ENCODE peak calls at places on chromosome 11, in nine cellular contexts. One of them, this sample, is unnamed.
A peak's percentile ranks its signal among the peaks of the same experiment; 100 is the strongest.

GRCh38 chr11:17989306-17989705 is 23.5 kb downstream of the SERGEF start:
- DNase-seq in heart right ventricle: no peak
- DNase-seq in coronary artery: no peak
- DNase-seq in OCI-LY7: no peak
- DNase-seq in body of pancreas: no peak
- DNase-seq in mammary epithelial cell: no peak
- DNase-seq in astrocyte of the spinal cord: no peak
- DNase-seq in fibroblast of lung: no peak
- DNase-seq in IMR-90: no peak
- DNase-seq in this sample: no peak

GRCh38 chr11:65891180-65892136 is 985 bp downstream of the CCDC85B start:
- DNase-seq in heart right ventricle: peak; percentile 85
- DNase-seq in coronary artery: peak; percentile 84
- DNase-seq in OCI-LY7: peak; percentile 83
- DNase-seq in body of pancreas: no peak
- DNase-seq in mammary epithelial cell: no peak
- DNase-seq in astrocyte of the spinal cord: peak; percentile 37
- DNase-seq in fibroblast of lung: no peak
- DNase-seq in IMR-90: no peak
- DNase-seq in this sample: no peak

GRCh38 chr11:116505466-116506247 is 267.1 kb downstream of the BUD13 start:
- DNase-seq in heart right ventricle: no peak
- DNase-seq in coronary artery: peak; percentile 45
- DNase-seq in OCI-LY7: no peak
- DNase-seq in body of pancreas: no peak
- DNase-seq in mammary epithelial cell: no peak
- DNase-seq in astrocyte of the spinal cord: no peak
- DNase-seq in fibroblast of lung: no peak
- DNase-seq in IMR-90: no peak
- DNase-seq in this sample: no peak

GRCh38 chr11:15665368-15665871 is 550.7 kb downstream of the INSC start:
- DNase-seq in heart right ventricle: no peak
- DNase-seq in coronary artery: no peak
- DNase-seq in OCI-LY7: no peak
- DNase-seq in body of pancreas: no peak
- DNase-seq in mammary epithelial cell: peak; percentile 55
- DNase-seq in astrocyte of the spinal cord: no peak
- DNase-seq in fibroblast of lung: peak; percentile 87
- DNase-seq in IMR-90: peak; percentile 72
- DNase-seq in this sample: peak; percentile 61

GRCh38 chr11:119062779-119063178 is 4.8 kb upstream of the VPS11 start:
- DNase-seq in heart right ventricle: peak; percentile 31
- DNase-seq in coronary artery: no peak
- DNase-seq in OCI-LY7: no peak
- DNase-seq in body of pancreas: peak; percentile 63
- DNase-seq in mammary epithelial cell: peak; percentile 43
- DNase-seq in astrocyte of the spinal cord: peak; percentile 23
- DNase-seq in fibroblast of lung: peak; percentile 52
- DNase-seq in IMR-90: peak; percentile 69
- DNase-seq in this sample: no peak

GRCh38 chr11:111926505-111927391 is 8.0 kb downstream of the C11orf52 start:
- DNase-seq in heart right ventricle: peak; percentile 96
- DNase-seq in coronary artery: peak; percentile 98
- DNase-seq in OCI-LY7: peak; percentile 97
- DNase-seq in body of pancreas: peak; percentile 99
- DNase-seq in mammary epithelial cell: peak; percentile 94
- DNase-seq in astrocyte of the spinal cord: peak; percentile 98
- DNase-seq in fibroblast of lung: peak; percentile 96
- DNase-seq in IMR-90: peak; percentile 96
- DNase-seq in this sample: peak; percentile 88

GRCh38 chr11:32420937-32421532 is 14.3 kb downstream of the WT1 start:
- DNase-seq in heart right ventricle: peak; percentile 68
- DNase-seq in coronary artery: no peak
- DNase-seq in OCI-LY7: peak; percentile 4
- DNase-seq in body of pancreas: no peak
- DNase-seq in mammary epithelial cell: peak; percentile 43
- DNase-seq in astrocyte of the spinal cord: no peak
- DNase-seq in fibroblast of lung: peak; percentile 11
- DNase-seq in IMR-90: no peak
- DNase-seq in this sample: no peak

GRCh38 chr11:1219836-1220810 is 2.7 kb upstream of the MUC5B start:
- DNase-seq in heart right ventricle: no peak
- DNase-seq in coronary artery: no peak
- DNase-seq in OCI-LY7: no peak
- DNase-seq in body of pancreas: no peak
- DNase-seq in mammary epithelial cell: no peak
- DNase-seq in astrocyte of the spinal cord: no peak
- DNase-seq in fibroblast of lung: no peak
- DNase-seq in IMR-90: no peak
- DNase-seq in this sample: no peak

GRCh38 chr11:119422505-119423416 is at the start of gene THY1:
- DNase-seq in heart right ventricle: peak; percentile 30
- DNase-seq in coronary artery: no peak
- DNase-seq in OCI-LY7: no peak
- DNase-seq in body of pancreas: no peak
- DNase-seq in mammary epithelial cell: no peak
- DNase-seq in astrocyte of the spinal cord: peak; percentile 39
- DNase-seq in fibroblast of lung: peak; percentile 67
- DNase-seq in IMR-90: peak; percentile 64
- DNase-seq in this sample: no peak

GRCh38 chr11:78256962-78257361 is 68.2 kb downstream of the USP35 start:
- DNase-seq in heart right ventricle: peak; percentile 84
- DNase-seq in coronary artery: peak; percentile 89
- DNase-seq in OCI-LY7: no peak
- DNase-seq in body of pancreas: peak; percentile 88
- DNase-seq in mammary epithelial cell: no peak
- DNase-seq in astrocyte of the spinal cord: peak; percentile 71
- DNase-seq in fibroblast of lung: peak; percentile 93
- DNase-seq in IMR-90: peak; percentile 92
- DNase-seq in this sample: no peak

GRCh38 chr11:87012673-87013072 is 25.1 kb upstream of the TMEM135 start:
- DNase-seq in heart right ventricle: no peak
- DNase-seq in coronary artery: no peak
- DNase-seq in OCI-LY7: no peak
- DNase-seq in body of pancreas: no peak
- DNase-seq in mammary epithelial cell: no peak
- DNase-seq in astrocyte of the spinal cord: no peak
- DNase-seq in fibroblast of lung: no peak
- DNase-seq in IMR-90: no peak
- DNase-seq in this sample: no peak

GRCh38 chr11:110837535-110838127 is 125.4 kb upstream of the ARHGAP20 start:
- DNase-seq in heart right ventricle: no peak
- DNase-seq in coronary artery: no peak
- DNase-seq in OCI-LY7: no peak
- DNase-seq in body of pancreas: no peak
- DNase-seq in mammary epithelial cell: no peak
- DNase-seq in astrocyte of the spinal cord: no peak
- DNase-seq in fibroblast of lung: peak; percentile 25
- DNase-seq in IMR-90: no peak
- DNase-seq in this sample: no peak

GRCh38 chr11:409008-409599 is 5.7 kb downstream of the SIGIRR start:
- DNase-seq in heart right ventricle: no peak
- DNase-seq in coronary artery: no peak
- DNase-seq in OCI-LY7: no peak
- DNase-seq in body of pancreas: no peak
- DNase-seq in mammary epithelial cell: no peak
- DNase-seq in astrocyte of the spinal cord: no peak
- DNase-seq in fibroblast of lung: no peak
- DNase-seq in IMR-90: no peak
- DNase-seq in this sample: no peak

GRCh38 chr11:79762271-79762935 is 321.6 kb upstream of the TENM4 start:
- DNase-seq in heart right ventricle: peak; percentile 5
- DNase-seq in coronary artery: no peak
- DNase-seq in OCI-LY7: no peak
- DNase-seq in body of pancreas: no peak
- DNase-seq in mammary epithelial cell: no peak
- DNase-seq in astrocyte of the spinal cord: no peak
- DNase-seq in fibroblast of lung: no peak
- DNase-seq in IMR-90: peak; percentile 3
- DNase-seq in this sample: peak; percentile 13

GRCh38 chr11:93908689-93909088 is 58.3 kb upstream of the VSTM5 start:
- DNase-seq in heart right ventricle: no peak
- DNase-seq in coronary artery: no peak
- DNase-seq in OCI-LY7: no peak
- DNase-seq in body of pancreas: no peak
- DNase-seq in mammary epithelial cell: peak; percentile 76
- DNase-seq in astrocyte of the spinal cord: peak; percentile 92
- DNase-seq in fibroblast of lung: peak; percentile 97
- DNase-seq in IMR-90: peak; percentile 91
- DNase-seq in this sample: no peak

GRCh38 chr11:96314326-96315050 is 28.5 kb downstream of the MAML2 start:
- DNase-seq in heart right ventricle: no peak
- DNase-seq in coronary artery: no peak
- DNase-seq in OCI-LY7: no peak
- DNase-seq in body of pancreas: no peak
- DNase-seq in mammary epithelial cell: peak; percentile 49
- DNase-seq in astrocyte of the spinal cord: peak; percentile 61
- DNase-seq in fibroblast of lung: peak; percentile 92
- DNase-seq in IMR-90: peak; percentile 72
- DNase-seq in this sample: no peak

GRCh38 chr11:12556155-12556554 is 118.1 kb upstream of the TEAD1 start:
- DNase-seq in heart right ventricle: no peak
- DNase-seq in coronary artery: no peak
- DNase-seq in OCI-LY7: no peak
- DNase-seq in body of pancreas: no peak
- DNase-seq in mammary epithelial cell: no peak
- DNase-seq in astrocyte of the spinal cord: peak; percentile 31
- DNase-seq in fibroblast of lung: peak; percentile 63
- DNase-seq in IMR-90: peak; percentile 62
- DNase-seq in this sample: no peak

GRCh38 chr11:31512117-31512516 is 2.5 kb downstream of the ELP4 start:
- DNase-seq in heart right ventricle: no peak
- DNase-seq in coronary artery: no peak
- DNase-seq in OCI-LY7: no peak
- DNase-seq in body of pancreas: no peak
- DNase-seq in mammary epithelial cell: no peak
- DNase-seq in astrocyte of the spinal cord: no peak
- DNase-seq in fibroblast of lung: no peak
- DNase-seq in IMR-90: no peak
- DNase-seq in this sample: no peak

GRCh38 chr11:92707173-92707619 is 262.3 kb upstream of the MTNR1B start:
- DNase-seq in heart right ventricle: no peak
- DNase-seq in coronary artery: no peak
- DNase-seq in OCI-LY7: no peak
- DNase-seq in body of pancreas: no peak
- DNase-seq in mammary epithelial cell: peak; percentile 98
- DNase-seq in astrocyte of the spinal cord: no peak
- DNase-seq in fibroblast of lung: no peak
- DNase-seq in IMR-90: no peak
- DNase-seq in this sample: no peak

GRCh38 chr11:122559734-122560382 is 95.7 kb upstream of the UBASH3B start:
- DNase-seq in heart right ventricle: no peak
- DNase-seq in coronary artery: no peak
- DNase-seq in OCI-LY7: no peak
- DNase-seq in body of pancreas: no peak
- DNase-seq in mammary epithelial cell: peak; percentile 20
- DNase-seq in astrocyte of the spinal cord: no peak
- DNase-seq in fibroblast of lung: no peak
- DNase-seq in IMR-90: peak; percentile 25
- DNase-seq in this sample: no peak

GRCh38 chr11:122556605-122557004 is 98.9 kb upstream of the UBASH3B start:
- DNase-seq in heart right ventricle: no peak
- DNase-seq in coronary artery: no peak
- DNase-seq in OCI-LY7: no peak
- DNase-seq in body of pancreas: no peak
- DNase-seq in mammary epithelial cell: no peak
- DNase-seq in astrocyte of the spinal cord: no peak
- DNase-seq in fibroblast of lung: no peak
- DNase-seq in IMR-90: no peak
- DNase-seq in this sample: no peak
- H3K4me3 ChIP-seq in heart right ventricle: peak overlapping the region; percentile 8
- H3K4me3 ChIP-seq in coronary artery: peak overlapping the region; percentile 62
- H3K4me3 ChIP-seq in OCI-LY7: no peak overlapping the region
- H3K4me3 ChIP-seq in body of pancreas: no peak overlapping the region
- H3K4me3 ChIP-seq in mammary epithelial cell: no peak overlapping the region
- H3K4me3 ChIP-seq in astrocyte of the spinal cord: no peak overlapping the region
- H3K4me3 ChIP-seq in fibroblast of lung: no peak overlapping the region
- H3K4me3 ChIP-seq in IMR-90: peak overlapping the region; percentile 39
- H3K4me3 ChIP-seq in this sample: no peak overlapping the region

GRCh38 chr11:71934213-71934612 is 5.4 kb downstream of the RNF121 start:
- DNase-seq in heart right ventricle: no peak
- DNase-seq in coronary artery: no peak
- DNase-seq in OCI-LY7: no peak
- DNase-seq in body of pancreas: no peak
- DNase-seq in mammary epithelial cell: no peak
- DNase-seq in astrocyte of the spinal cord: no peak
- DNase-seq in fibroblast of lung: no peak
- DNase-seq in IMR-90: no peak
- DNase-seq in this sample: no peak
- TF ChIP-seq CTCF in heart right ventricle: no peak
- TF ChIP-seq CTCF in coronary artery: no peak
- TF ChIP-seq CTCF in OCI-LY7: no peak
- TF ChIP-seq CTCF in body of pancreas: no peak
- TF ChIP-seq CTCF in mammary epithelial cell: no peak
- TF ChIP-seq CTCF in astrocyte of the spinal cord: no peak
- TF ChIP-seq CTCF in fibroblast of lung: no peak
- TF ChIP-seq CTCF in IMR-90: no peak
- TF ChIP-seq CTCF in this sample: no peak

DNA sequence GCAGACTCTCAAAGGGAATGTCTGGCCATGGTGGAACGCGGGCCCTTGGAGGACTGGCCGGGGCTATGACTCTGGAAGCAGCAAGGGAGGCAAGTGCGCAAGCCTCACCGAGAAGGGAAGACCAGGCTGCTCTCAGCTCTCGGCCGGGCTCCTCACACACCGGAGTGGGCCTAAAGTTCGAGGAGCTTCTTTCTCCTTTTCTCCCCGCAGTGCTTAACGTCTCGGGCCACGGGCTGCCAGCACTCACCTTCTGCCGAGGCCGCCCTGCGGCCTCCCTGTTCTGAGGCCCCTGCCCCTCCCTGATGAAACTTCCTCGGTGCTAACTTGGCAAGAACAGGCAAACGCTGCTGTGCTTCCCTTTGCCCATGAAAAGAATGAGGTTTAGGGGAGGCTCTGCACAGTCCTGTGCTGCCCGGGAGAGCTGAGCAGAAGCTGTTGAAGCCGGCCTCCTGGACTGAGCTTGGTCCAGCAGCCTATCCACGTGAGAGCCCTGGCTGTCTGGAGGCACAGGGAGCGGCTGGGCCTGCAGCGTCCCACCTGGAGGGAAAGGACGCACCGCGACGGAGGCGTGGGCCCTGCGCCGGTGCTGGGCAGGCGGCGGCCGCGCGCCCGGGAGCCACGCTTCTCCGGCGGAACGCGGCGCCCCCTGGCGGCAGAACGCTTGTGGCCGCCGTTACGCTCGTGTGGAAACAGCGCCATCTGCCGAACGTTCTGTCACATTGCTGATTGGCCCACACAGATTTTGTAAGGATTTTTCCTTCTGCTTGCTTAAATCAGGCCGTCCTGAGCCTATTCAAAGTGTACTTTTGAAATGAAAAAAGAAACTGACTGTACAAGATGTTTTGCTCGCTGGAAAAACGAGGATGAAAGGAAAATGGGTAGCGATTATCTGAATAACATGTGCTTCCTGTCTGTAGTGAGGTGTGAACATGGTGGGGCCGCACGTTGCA is 65.0 kb upstream of the TMEM45B start:
- DNase-seq in heart right ventricle: peak; percentile 57
- DNase-seq in coronary artery: no peak
- DNase-seq in OCI-LY7: peak; percentile 75
- DNase-seq in body of pancreas: peak; percentile 78
- DNase-seq in mammary epithelial cell: peak; percentile 55
- DNase-seq in astrocyte of the spinal cord: peak; percentile 75
- DNase-seq in fibroblast of lung: peak; percentile 54
- DNase-seq in IMR-90: peak; percentile 67
- DNase-seq in this sample: peak; percentile 38
- H3K4me3 ChIP-seq in heart right ventricle: peak overlapping the region; percentile 34
- H3K4me3 ChIP-seq in coronary artery: peak overlapping the region; percentile 55
- H3K4me3 ChIP-seq in OCI-LY7: no peak overlapping the region
- H3K4me3 ChIP-seq in body of pancreas: no peak overlapping the region
- H3K4me3 ChIP-seq in mammary epithelial cell: no peak overlapping the region
- H3K4me3 ChIP-seq in astrocyte of the spinal cord: no peak overlapping the region
- H3K4me3 ChIP-seq in fibroblast of lung: no peak overlapping the region
- H3K4me3 ChIP-seq in IMR-90: no peak overlapping the region
- H3K4me3 ChIP-seq in this sample: no peak overlapping the region

GRCh38 chr11:59668188-59668949 is 468 bp downstream of the PATL1 start:
- DNase-seq in heart right ventricle: peak; percentile 43
- DNase-seq in coronary artery: peak; percentile 86
- DNase-seq in OCI-LY7: no peak
- DNase-seq in body of pancreas: peak; percentile 63
- DNase-seq in mammary epithelial cell: peak; percentile 71
- DNase-seq in astrocyte of the spinal cord: peak; percentile 34
- DNase-seq in fibroblast of lung: peak; percentile 39
- DNase-seq in IMR-90: peak; percentile 28
- DNase-seq in this sample: no peak
- TF ChIP-seq CTCF in heart right ventricle: peak; percentile 15
- TF ChIP-seq CTCF in coronary artery: no peak
- TF ChIP-seq CTCF in OCI-LY7: peak; percentile 20
- TF ChIP-seq CTCF in body of pancreas: peak; percentile 44
- TF ChIP-seq CTCF in mammary epithelial cell: no peak
- TF ChIP-seq CTCF in astrocyte of the spinal cord: peak; percentile 23
- TF ChIP-seq CTCF in fibroblast of lung: peak; percentile 21
- TF ChIP-seq CTCF in IMR-90: no peak
- TF ChIP-seq CTCF in this sample: no peak

This sample was measured in LNCaP clone FGC.